ENCODE peak calls at places on chromosome 9, in eight cellular contexts. T is posterior cingulate gyrus; Q is GM12864; P is activated CD8-positive, alpha-beta T cell treated with anti-CD3 and anti-CD28 coated beads, Interleukin-2, amount 10 ng/mL, durations not matched to agents 7 days and 5 days; U is HuH-7.5; M is AG04450; K is NAMALWA; J is LHCN-M2. N is an unnamed sample.

GRCh38 chr9:127793093-127793708 is 7.4 kb downstream of the CDK9 start:
- DNase-seq in T (no peak), Q (no peak), P (no peak), U (no peak), M (no peak), K (no peak), J (peak), N (no peak)

GRCh38 chr9:84839538-84839937 is 170.0 kb downstream of the NTRK2 start:
- DNase-seq in T (peak), Q (no peak), P (no peak), U (no peak), M (no peak), K (no peak), J (no peak), N (no peak)

GRCh38 chr9:132243156-132244074 is 81.6 kb downstream of the NTNG2 start:
- DNase-seq in T (no peak), Q (no peak), P (no peak), U (no peak), M (no peak), K (no peak), J (no peak), N (no peak)

GRCh38 chr9:124130277-124131075 is 118.9 kb downstream of the LHX2 start:
- DNase-seq in T (no peak), Q (no peak), P (no peak), U (no peak), M (no peak), K (no peak), J (no peak), N (no peak)

GRCh38 chr9:109963079-109963478 is 183.1 kb downstream of the PALM2AKAP2 start:
- DNase-seq in T (no peak), Q (no peak), P (no peak), U (no peak), M (no peak), K (no peak), J (no peak), N (no peak)

GRCh38 chr9:136089697-136090045 is 5.4 kb downstream of the NACC2 start:
- DNase-seq in T (no peak), Q (no peak), P (no peak), U (no peak), M (no peak), K (peak), J (peak), N (peak)

GRCh38 chr9:104868687-104869404 is 59.1 kb downstream of the ABCA1 start:
- DNase-seq in T (no peak), Q (peak), P (no peak), U (peak), M (peak), K (peak), J (peak), N (no peak)

GRCh38 chr9:137759649-137760321 is 117.8 kb upstream of the CACNA1B start:
- DNase-seq in T (no peak), Q (no peak), P (no peak), U (no peak), M (no peak), K (no peak), J (no peak), N (no peak)

GRCh38 chr9:117425562-117425961 is 10.7 kb upstream of the ASTN2 start:
- DNase-seq in T (no peak), Q (no peak), P (no peak), U (no peak), M (no peak), K (no peak), J (no peak), N (no peak)

GRCh38 chr9:14188011-14188410 is 125.9 kb downstream of the NFIB start:
- DNase-seq in T (no peak), Q (no peak), P (no peak), U (no peak), M (no peak), K (no peak), J (no peak), N (no peak)

GRCh38 chr9:12766357-12766756 is 8.5 kb upstream of the LURAP1L start:
- DNase-seq in T (no peak), Q (no peak), P (no peak), U (no peak), M (no peak), K (no peak), J (no peak), N (no peak)

GRCh38 chr9:98869078-98869745 is 61.7 kb downstream of the GALNT12 start:
- DNase-seq in T (no peak), Q (no peak), P (no peak), U (no peak), M (no peak), K (no peak), J (no peak), N (no peak)

GRCh38 chr9:81613002-81613750 is 76.2 kb downstream of the TLE1 start:
- DNase-seq in T (peak), Q (no peak), P (no peak), U (no peak), M (peak), K (no peak), J (no peak), N (no peak)

GRCh38 chr9:99357575-99357974 is 135.5 kb downstream of the SEC61B start:
- DNase-seq in T (no peak), Q (no peak), P (no peak), U (no peak), M (no peak), K (no peak), J (no peak), N (no peak)

GRCh38 chr9:131772940-131773339 is 33.1 kb upstream of the RAPGEF1 start:
- DNase-seq in T (no peak), Q (no peak), P (no peak), U (no peak), M (no peak), K (no peak), J (no peak), N (no peak)

GRCh38 chr9:128078504-128079434 is 10.7 kb downstream of the SLC25A25 start:
- DNase-seq in T (no peak), Q (no peak), P (no peak), U (no peak), M (no peak), K (no peak), J (no peak), N (no peak)

GRCh38 chr9:115517335-115518075 is 399.5 kb upstream of the TNC start:
- DNase-seq in T (no peak), Q (no peak), P (no peak), U (no peak), M (peak), K (no peak), J (no peak), N (no peak)

GRCh38 chr9:8955315-8955714 is 1155.7 kb upstream of the DMAC1 start:
- DNase-seq in T (no peak), Q (no peak), P (no peak), U (no peak), M (no peak), K (no peak), J (no peak), N (no peak)

GRCh38 chr9:134684375-134684723 is 42.7 kb downstream of the COL5A1 start:
- DNase-seq in T (no peak), Q (no peak), P (no peak), U (no peak), M (no peak), K (no peak), J (no peak), N (no peak)

GRCh38 chr9:31715250-31715649 is 669.2 kb upstream of the ACO1 start:
- DNase-seq in T (no peak), Q (no peak), P (no peak), U (no peak), M (no peak), K (no peak), J (peak), N (no peak)

GRCh38 chr9:137804908-137805356 is 72.7 kb upstream of the CACNA1B start:
- DNase-seq in T (no peak), Q (no peak), P (no peak), U (no peak), M (no peak), K (no peak), J (peak), N (no peak)

GRCh38 chr9:100443781-100444768 is 17.1 kb downstream of the MSANTD3 start:
- DNase-seq in T (no peak), Q (no peak), P (no peak), U (peak), M (no peak), K (no peak), J (peak), N (no peak)

GRCh38 chr9:14170973-14171596 is 142.9 kb downstream of the NFIB start:
- DNase-seq in T (no peak), Q (no peak), P (no peak), U (no peak), M (peak), K (no peak), J (peak), N (no peak)